ENCODE peak calls at places on chromosomes 13 and 19, in ten cellular contexts. One of them, this sample, is unnamed.

GRCh38 chr13:24208314-24208713 is 47.8 kb downstream of the SPATA13 start:
- DNase-seq in IMR-90: peak
- DNase-seq in esophagus squamous epithelium: no peak
- DNase-seq in upper lobe of left lung: no peak
- DNase-seq in ovary: no peak
- DNase-seq in heart left ventricle: peak
- DNase-seq in prostate gland: no peak
- DNase-seq in tibial nerve: peak
- DNase-seq in body of pancreas: no peak
- DNase-seq in stomach: no peak
- DNase-seq in this sample: no peak

GRCh38 chr19:15248648-15249559 is 16.7 kb upstream of the EPHX3 start:
- DNase-seq in prostate gland: peak
- DNase-seq in body of pancreas: peak
- DNase-seq in IMR-90: peak
- DNase-seq in stomach: peak
- DNase-seq in heart left ventricle: peak
- DNase-seq in upper lobe of left lung: peak
- DNase-seq in tibial nerve: peak
- DNase-seq in ovary: peak
- DNase-seq in esophagus squamous epithelium: no peak
- DNase-seq in this sample: peak

GRCh38 chr19:47229674-47230121 is 1.3 kb downstream of the BBC3 start:
- DNase-seq in esophagus squamous epithelium: no peak
- DNase-seq in upper lobe of left lung: no peak
- DNase-seq in prostate gland: no peak
- DNase-seq in body of pancreas: no peak
- DNase-seq in ovary: no peak
- DNase-seq in IMR-90: peak
- DNase-seq in stomach: no peak
- DNase-seq in tibial nerve: peak
- DNase-seq in heart left ventricle: no peak
- DNase-seq in this sample: peak

GRCh38 chr19:33472696-33473624 is 48.6 kb downstream of the PEPD start:
- DNase-seq in prostate gland: no peak
- DNase-seq in upper lobe of left lung: no peak
- DNase-seq in heart left ventricle: no peak
- DNase-seq in body of pancreas: no peak
- DNase-seq in esophagus squamous epithelium: no peak
- DNase-seq in IMR-90: peak
- DNase-seq in ovary: no peak
- DNase-seq in tibial nerve: no peak
- DNase-seq in stomach: no peak
- DNase-seq in this sample: no peak

GRCh38 chr13:100290165-100290801 is 201.4 kb downstream of the PCCA start:
- DNase-seq in IMR-90: peak
- DNase-seq in prostate gland: no peak
- DNase-seq in body of pancreas: no peak
- DNase-seq in ovary: no peak
- DNase-seq in heart left ventricle: no peak
- DNase-seq in tibial nerve: no peak
- DNase-seq in upper lobe of left lung: no peak
- DNase-seq in esophagus squamous epithelium: no peak
- DNase-seq in stomach: no peak
- DNase-seq in this sample: no peak

GRCh38 chr19:16944626-16945363 is 56.0 kb downstream of the F2RL3 start:
- DNase-seq in body of pancreas: no peak
- DNase-seq in tibial nerve: no peak
- DNase-seq in upper lobe of left lung: no peak
- DNase-seq in stomach: peak
- DNase-seq in IMR-90: no peak
- DNase-seq in prostate gland: no peak
- DNase-seq in heart left ventricle: peak
- DNase-seq in ovary: no peak
- DNase-seq in esophagus squamous epithelium: no peak
- DNase-seq in this sample: no peak

GRCh38 chr19:17834350-17835181 is 13.2 kb downstream of the JAK3 start:
- DNase-seq in upper lobe of left lung: no peak
- DNase-seq in prostate gland: no peak
- DNase-seq in tibial nerve: no peak
- DNase-seq in ovary: no peak
- DNase-seq in heart left ventricle: no peak
- DNase-seq in stomach: no peak
- DNase-seq in body of pancreas: no peak
- DNase-seq in esophagus squamous epithelium: no peak
- DNase-seq in IMR-90: no peak
- DNase-seq in this sample: no peak

GRCh38 chr13:20882206-20882605 is 20.3 kb downstream of the XPO4 start:
- DNase-seq in esophagus squamous epithelium: no peak
- DNase-seq in stomach: no peak
- DNase-seq in tibial nerve: no peak
- DNase-seq in body of pancreas: no peak
- DNase-seq in ovary: no peak
- DNase-seq in upper lobe of left lung: no peak
- DNase-seq in IMR-90: peak
- DNase-seq in prostate gland: no peak
- DNase-seq in heart left ventricle: no peak
- DNase-seq in this sample: no peak

GRCh38 chr13:95494082-95494681 is 58.3 kb upstream of the CLDN10 start:
- DNase-seq in heart left ventricle: no peak
- DNase-seq in upper lobe of left lung: no peak
- DNase-seq in prostate gland: peak
- DNase-seq in IMR-90: peak
- DNase-seq in ovary: no peak
- DNase-seq in stomach: no peak
- DNase-seq in tibial nerve: peak
- DNase-seq in body of pancreas: no peak
- DNase-seq in esophagus squamous epithelium: no peak
- DNase-seq in this sample: no peak

GRCh38 chr19:5963855-5964254 is 14.1 kb downstream of the RANBP3 start:
- DNase-seq in heart left ventricle: no peak
- DNase-seq in upper lobe of left lung: no peak
- DNase-seq in tibial nerve: no peak
- DNase-seq in prostate gland: no peak
- DNase-seq in stomach: no peak
- DNase-seq in body of pancreas: no peak
- DNase-seq in ovary: no peak
- DNase-seq in IMR-90: no peak
- DNase-seq in esophagus squamous epithelium: no peak
- DNase-seq in this sample: no peak

GRCh38 chr19:5959260-5960004 is 18.5 kb downstream of the RANBP3 start:
- DNase-seq in stomach: no peak
- DNase-seq in esophagus squamous epithelium: no peak
- DNase-seq in ovary: no peak
- DNase-seq in body of pancreas: no peak
- DNase-seq in tibial nerve: no peak
- DNase-seq in upper lobe of left lung: no peak
- DNase-seq in IMR-90: no peak
- DNase-seq in prostate gland: no peak
- DNase-seq in heart left ventricle: no peak
- DNase-seq in this sample: no peak

GRCh38 chr19:5964816-5965565 is 12.9 kb downstream of the RANBP3 start:
- DNase-seq in heart left ventricle: no peak
- DNase-seq in esophagus squamous epithelium: no peak
- DNase-seq in ovary: no peak
- DNase-seq in stomach: no peak
- DNase-seq in prostate gland: no peak
- DNase-seq in IMR-90: no peak
- DNase-seq in tibial nerve: no peak
- DNase-seq in body of pancreas: no peak
- DNase-seq in upper lobe of left lung: no peak
- DNase-seq in this sample: no peak

GRCh38 chr19:5960005-5961001 is 17.6 kb downstream of the RANBP3 start:
- DNase-seq in IMR-90: no peak
- DNase-seq in prostate gland: no peak
- DNase-seq in stomach: no peak
- DNase-seq in tibial nerve: no peak
- DNase-seq in heart left ventricle: peak
- DNase-seq in esophagus squamous epithelium: no peak
- DNase-seq in upper lobe of left lung: no peak
- DNase-seq in body of pancreas: peak
- DNase-seq in ovary: no peak
- DNase-seq in this sample: peak

DNA sequence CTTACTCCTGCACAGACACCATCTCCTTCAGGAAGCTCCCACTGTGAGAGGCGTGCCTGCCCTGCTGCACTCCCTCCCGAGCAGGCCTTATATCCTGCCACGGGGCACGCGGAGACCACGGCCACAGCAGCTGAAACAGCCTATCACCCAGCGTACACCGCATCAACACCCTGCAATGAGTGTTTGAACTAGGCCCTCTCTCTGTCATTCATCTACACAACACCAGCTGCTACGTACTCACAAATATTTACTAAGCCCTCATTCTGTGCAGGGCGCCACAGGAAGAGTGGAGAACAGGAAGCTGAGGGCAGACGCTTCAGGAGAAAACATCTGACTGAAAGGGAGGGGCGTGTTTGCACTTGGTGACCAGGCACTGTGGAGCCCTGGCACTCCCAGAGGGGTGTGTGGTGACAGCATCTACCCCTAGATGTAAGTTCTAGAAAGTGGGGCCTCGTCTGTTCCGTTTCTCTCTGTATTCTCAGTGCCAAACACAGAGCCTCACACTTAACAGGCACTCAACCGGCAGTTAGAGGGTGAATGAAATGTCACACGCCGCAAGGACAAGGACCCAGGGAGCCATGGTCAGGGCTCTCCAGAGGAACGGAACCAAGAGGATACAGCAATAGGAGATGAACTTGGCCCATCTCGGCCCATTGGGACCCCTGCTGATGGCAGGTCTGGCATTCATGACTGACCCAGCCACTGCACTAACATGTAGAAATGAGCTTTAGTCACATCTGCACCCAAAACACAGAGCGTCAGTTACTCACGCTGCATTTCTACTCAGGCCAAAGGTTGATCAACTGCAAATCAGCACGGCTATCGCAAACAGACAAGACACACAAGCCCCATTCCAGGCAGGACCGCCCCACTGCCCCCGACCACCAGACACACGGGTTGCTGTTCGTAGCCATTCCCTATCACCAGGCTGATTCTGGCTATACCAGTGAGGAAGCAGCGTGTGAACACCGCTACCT is 15.7 kb downstream of the RANBP3 start:
- DNase-seq in esophagus squamous epithelium: no peak
- DNase-seq in ovary: no peak
- DNase-seq in upper lobe of left lung: peak
- DNase-seq in prostate gland: peak
- DNase-seq in body of pancreas: peak
- DNase-seq in stomach: peak
- DNase-seq in tibial nerve: peak
- DNase-seq in IMR-90: peak
- DNase-seq in heart left ventricle: no peak
- DNase-seq in this sample: no peak
- TF ChIP-seq POLR2A in esophagus squamous epithelium: no peak
- TF ChIP-seq POLR2A in ovary: no peak
- TF ChIP-seq POLR2A in upper lobe of left lung: no peak
- TF ChIP-seq POLR2A in prostate gland: no peak
- TF ChIP-seq POLR2A in body of pancreas: peak
- TF ChIP-seq POLR2A in stomach: no peak
- TF ChIP-seq POLR2A in tibial nerve: no peak
- TF ChIP-seq POLR2A in IMR-90: no peak
- TF ChIP-seq POLR2A in heart left ventricle: no peak
- TF ChIP-seq POLR2A in this sample: no peak

GRCh38 chr19:10725415-10725814 is 7.5 kb downstream of the DNM2 start:
- DNase-seq in esophagus squamous epithelium: no peak
- DNase-seq in prostate gland: no peak
- DNase-seq in heart left ventricle: no peak
- DNase-seq in tibial nerve: no peak
- DNase-seq in body of pancreas: no peak
- DNase-seq in stomach: no peak
- DNase-seq in upper lobe of left lung: no peak
- DNase-seq in ovary: no peak
- DNase-seq in IMR-90: no peak
- DNase-seq in this sample: no peak
- H3K27ac ChIP-seq in esophagus squamous epithelium: no peak
- H3K27ac ChIP-seq in prostate gland: no peak
- H3K27ac ChIP-seq in heart left ventricle: peak
- H3K27ac ChIP-seq in tibial nerve: no peak
- H3K27ac ChIP-seq in body of pancreas: no peak
- H3K27ac ChIP-seq in stomach: peak
- H3K27ac ChIP-seq in upper lobe of left lung: no peak
- H3K27ac ChIP-seq in ovary: no peak
- H3K27ac ChIP-seq in IMR-90: no peak
- H3K27ac ChIP-seq in this sample: peak

GRCh38 chr19:55653651-55654322 is 1.0 kb upstream of the U2AF2 start:
- DNase-seq in body of pancreas: peak
- DNase-seq in prostate gland: peak
- DNase-seq in upper lobe of left lung: peak
- DNase-seq in IMR-90: peak
- DNase-seq in heart left ventricle: peak
- DNase-seq in tibial nerve: peak
- DNase-seq in esophagus squamous epithelium: peak
- DNase-seq in stomach: peak
- DNase-seq in ovary: peak
- DNase-seq in this sample: peak

GRCh38 chr19:55655648-55656040 is 809 bp downstream of the U2AF2 start:
- DNase-seq in IMR-90: no peak
- DNase-seq in tibial nerve: no peak
- DNase-seq in esophagus squamous epithelium: no peak
- DNase-seq in prostate gland: no peak
- DNase-seq in heart left ventricle: no peak
- DNase-seq in upper lobe of left lung: no peak
- DNase-seq in stomach: no peak
- DNase-seq in body of pancreas: no peak
- DNase-seq in ovary: no peak
- DNase-seq in this sample: no peak

GRCh38 chr19:55656552-55656951 is 1.7 kb downstream of the U2AF2 start:
- DNase-seq in stomach: no peak
- DNase-seq in IMR-90: no peak
- DNase-seq in heart left ventricle: no peak
- DNase-seq in tibial nerve: no peak
- DNase-seq in prostate gland: no peak
- DNase-seq in upper lobe of left lung: no peak
- DNase-seq in esophagus squamous epithelium: no peak
- DNase-seq in body of pancreas: no peak
- DNase-seq in ovary: no peak
- DNase-seq in this sample: no peak

GRCh38 chr19:55654323-55654832 is 457 bp upstream of the U2AF2 start:
- DNase-seq in tibial nerve: peak
- DNase-seq in stomach: peak
- DNase-seq in prostate gland: peak
- DNase-seq in esophagus squamous epithelium: peak
- DNase-seq in ovary: peak
- DNase-seq in IMR-90: peak
- DNase-seq in heart left ventricle: peak
- DNase-seq in body of pancreas: peak
- DNase-seq in upper lobe of left lung: no peak
- DNase-seq in this sample: peak

GRCh38 chr19:55654833-55655647 is at the start of gene U2AF2:
- DNase-seq in body of pancreas: peak
- DNase-seq in IMR-90: peak
- DNase-seq in stomach: peak
- DNase-seq in heart left ventricle: peak
- DNase-seq in ovary: peak
- DNase-seq in esophagus squamous epithelium: peak
- DNase-seq in tibial nerve: peak
- DNase-seq in prostate gland: peak
- DNase-seq in upper lobe of left lung: peak
- DNase-seq in this sample: peak
- TF ChIP-seq POLR2A in body of pancreas: peak
- TF ChIP-seq POLR2A in IMR-90: peak
- TF ChIP-seq POLR2A in stomach: no peak
- TF ChIP-seq POLR2A in heart left ventricle: no peak
- TF ChIP-seq POLR2A in ovary: peak
- TF ChIP-seq POLR2A in esophagus squamous epithelium: no peak
- TF ChIP-seq POLR2A in tibial nerve: no peak
- TF ChIP-seq POLR2A in prostate gland: peak
- TF ChIP-seq POLR2A in upper lobe of left lung: peak
- TF ChIP-seq POLR2A in this sample: no peak

GRCh38 chr19:3403489-3404323 is 37.3 kb downstream of the NFIC start:
- DNase-seq in stomach: peak
- DNase-seq in heart left ventricle: peak
- DNase-seq in ovary: peak
- DNase-seq in tibial nerve: peak
- DNase-seq in esophagus squamous epithelium: no peak
- DNase-seq in prostate gland: peak
- DNase-seq in body of pancreas: peak
- DNase-seq in upper lobe of left lung: peak
- DNase-seq in IMR-90: peak
- DNase-seq in this sample: peak
- H3K27ac ChIP-seq in stomach: peak
- H3K27ac ChIP-seq in heart left ventricle: peak
- H3K27ac ChIP-seq in ovary: peak
- H3K27ac ChIP-seq in tibial nerve: peak
- H3K27ac ChIP-seq in esophagus squamous epithelium: peak
- H3K27ac ChIP-seq in prostate gland: peak
- H3K27ac ChIP-seq in body of pancreas: peak
- H3K27ac ChIP-seq in upper lobe of left lung: peak
- H3K27ac ChIP-seq in IMR-90: peak
- H3K27ac ChIP-seq in this sample: peak